ENCODE peak calls at places on chromosomes 6 and 20, in five cellular contexts. One of them, this sample, is unnamed.

GRCh38 chr20:25084616-25085187 is 2.8 kb upstream of the VSX1 start:
- DNase-seq in A549: no peak
- DNase-seq in AG20443: no peak
- DNase-seq in left kidney: peak; percentile 11
- DNase-seq in AG08395: no peak
- DNase-seq in this sample: no peak

GRCh38 chr6:108736832-108737231 is 111.4 kb upstream of the ARMC2 start:
- DNase-seq in AG08395: peak; percentile 75
- DNase-seq in A549: peak; percentile 42
- DNase-seq in left kidney: no peak
- DNase-seq in AG20443: peak; percentile 76
- DNase-seq in this sample: no peak

GRCh38 chr20:36064661-36065426 is 89.7 kb upstream of the EPB41L1 start:
- DNase-seq in AG20443: peak; percentile 99
- DNase-seq in left kidney: peak; percentile 96
- DNase-seq in AG08395: peak; percentile 99
- DNase-seq in A549: peak; percentile 82
- DNase-seq in this sample: peak; percentile 95

GRCh38 chr6:20542927-20543602 is 8.8 kb downstream of the CDKAL1 start:
- DNase-seq in AG20443: no peak
- DNase-seq in left kidney: no peak
- DNase-seq in AG08395: no peak
- DNase-seq in A549: peak; percentile 35
- DNase-seq in this sample: no peak

GRCh38 chr6:48249071-48249470 is 138.1 kb upstream of the PTCHD4 start:
- DNase-seq in AG08395: no peak
- DNase-seq in AG20443: no peak
- DNase-seq in A549: no peak
- DNase-seq in left kidney: no peak
- DNase-seq in this sample: no peak

GRCh38 chr6:90293319-90293937 is 3.2 kb downstream of the BACH2 start:
- DNase-seq in A549: no peak
- DNase-seq in AG20443: no peak
- DNase-seq in AG08395: no peak
- DNase-seq in left kidney: peak; percentile 50
- DNase-seq in this sample: no peak

GRCh38 chr6:44072959-44073611 is 54.2 kb downstream of the MRPL14 start:
- DNase-seq in A549: peak; percentile 72
- DNase-seq in left kidney: peak; percentile 96
- DNase-seq in AG20443: peak; percentile 99
- DNase-seq in AG08395: peak; percentile 95
- DNase-seq in this sample: peak; percentile 71

GRCh38 chr6:20364327-20364726 is 37.4 kb upstream of the E2F3 start:
- DNase-seq in AG08395: no peak
- DNase-seq in left kidney: no peak
- DNase-seq in A549: no peak
- DNase-seq in AG20443: no peak
- DNase-seq in this sample: no peak

GRCh38 chr20:51860015-51860882 is 57.9 kb upstream of the SALL4 start:
- DNase-seq in left kidney: peak; percentile 35
- DNase-seq in AG08395: peak; percentile 84
- DNase-seq in A549: peak; percentile 60
- DNase-seq in AG20443: peak; percentile 83
- DNase-seq in this sample: no peak

GRCh38 chr20:49426873-49427272 is 55.6 kb downstream of the KCNB1 start:
- DNase-seq in A549: no peak
- DNase-seq in left kidney: no peak
- DNase-seq in AG08395: no peak
- DNase-seq in AG20443: peak; percentile 23
- DNase-seq in this sample: no peak

GRCh38 chr6:164693934-164694333 is 615.5 kb downstream of the C6orf118 start:
- DNase-seq in AG20443: no peak
- DNase-seq in left kidney: no peak
- DNase-seq in AG08395: no peak
- DNase-seq in A549: no peak
- DNase-seq in this sample: no peak

GRCh38 chr6:158642097-158642601 is 2.4 kb downstream of the DYNLT1 start:
- DNase-seq in AG08395: peak; percentile 29
- DNase-seq in AG20443: peak; percentile 45
- DNase-seq in left kidney: peak; percentile 45
- DNase-seq in A549: no peak
- DNase-seq in this sample: no peak

GRCh38 chr6:81834141-81834621 is 81.7 kb upstream of the TENT5A start:
- DNase-seq in AG08395: peak; percentile 81
- DNase-seq in AG20443: peak; percentile 76
- DNase-seq in left kidney: no peak
- DNase-seq in A549: peak; percentile 34
- DNase-seq in this sample: no peak

GRCh38 chr6:69408886-69409285 is 387.9 kb downstream of the LMBRD1 start:
- DNase-seq in AG20443: no peak
- DNase-seq in left kidney: no peak
- DNase-seq in A549: no peak
- DNase-seq in AG08395: no peak
- DNase-seq in this sample: no peak

GRCh38 chr20:62905536-62906117 is 20.7 kb downstream of the DIDO1 start:
- DNase-seq in AG08395: no peak
- DNase-seq in A549: no peak
- DNase-seq in left kidney: no peak
- DNase-seq in AG20443: no peak
- DNase-seq in this sample: no peak

GRCh38 chr20:22216984-22217383 is 367.4 kb downstream of the FOXA2 start:
- DNase-seq in A549: no peak
- DNase-seq in left kidney: peak; percentile 16
- DNase-seq in AG08395: no peak
- DNase-seq in AG20443: no peak
- DNase-seq in this sample: no peak

GRCh38 chr20:9514461-9515210 is at the start of gene LAMP5:
- DNase-seq in left kidney: peak; percentile 92
- DNase-seq in AG20443: peak; percentile 59
- DNase-seq in AG08395: no peak
- DNase-seq in A549: no peak
- DNase-seq in this sample: no peak

GRCh38 chr6:43669922-43670622 is 17.5 kb downstream of the MRPS18A start:
- DNase-seq in A549: no peak
- DNase-seq in AG20443: no peak
- DNase-seq in AG08395: no peak
- DNase-seq in left kidney: peak; percentile 87
- DNase-seq in this sample: no peak

GRCh38 chr6:79610301-79611009 is 20.7 kb upstream of the SH3BGRL2 start:
- DNase-seq in A549: no peak
- DNase-seq in AG20443: no peak
- DNase-seq in AG08395: no peak
- DNase-seq in left kidney: no peak
- DNase-seq in this sample: no peak

GRCh38 chr20:25706793-25707192 is 10.1 kb upstream of the ZNF337 start:
- DNase-seq in left kidney: no peak
- DNase-seq in A549: no peak
- DNase-seq in AG20443: no peak
- DNase-seq in AG08395: no peak
- DNase-seq in this sample: no peak

GRCh38 chr6:2237001-2237400 is 8.4 kb downstream of the GMDS start:
- DNase-seq in AG08395: peak; percentile 46
- DNase-seq in left kidney: no peak
- DNase-seq in A549: no peak
- DNase-seq in AG20443: peak; percentile 30
- DNase-seq in this sample: no peak

GRCh38 chr20:10761232-10761631 is 87.4 kb upstream of the JAG1 start:
- DNase-seq in left kidney: no peak
- DNase-seq in AG20443: no peak
- DNase-seq in AG08395: no peak
- DNase-seq in A549: no peak
- DNase-seq in this sample: no peak

GRCh38 chr20:45933231-45934045 is 1.0 kb upstream of the PCIF1 start:
- DNase-seq in A549: peak; percentile 86
- DNase-seq in AG08395: peak; percentile 77
- DNase-seq in left kidney: peak; percentile 94
- DNase-seq in AG20443: peak; percentile 76
- DNase-seq in this sample: peak; percentile 59

GRCh38 chr20:20362774-20363435 is 5.0 kb upstream of the INSM1 start:
- DNase-seq in left kidney: peak; percentile 76
- DNase-seq in A549: no peak
- DNase-seq in AG08395: no peak
- DNase-seq in AG20443: no peak
- DNase-seq in this sample: no peak

GRCh38 chr6:151647871-151648639 is 154.2 kb downstream of the CCDC170 start:
- DNase-seq in AG20443: no peak
- DNase-seq in left kidney: peak; percentile 32
- DNase-seq in AG08395: no peak
- DNase-seq in A549: peak; percentile 24
- DNase-seq in this sample: no peak

GRCh38 chr6:39926668-39927067 is 7.6 kb downstream of the MOCS1 start:
- DNase-seq in AG08395: no peak
- DNase-seq in A549: no peak
- DNase-seq in left kidney: no peak
- DNase-seq in AG20443: no peak
- DNase-seq in this sample: no peak

GRCh38 chr6:2135401-2135800 is 110.0 kb downstream of the GMDS start:
- DNase-seq in left kidney: no peak
- DNase-seq in AG20443: no peak
- DNase-seq in A549: no peak
- DNase-seq in AG08395: no peak
- DNase-seq in this sample: no peak

GRCh38 chr20:62258499-62259293 is 20.4 kb downstream of the OSBPL2 start:
- DNase-seq in A549: no peak
- DNase-seq in left kidney: no peak
- DNase-seq in AG20443: peak; percentile 94
- DNase-seq in AG08395: peak; percentile 87
- DNase-seq in this sample: no peak

GRCh38 chr6:137025786-137026730 is 18.7 kb downstream of the IL20RA start:
- DNase-seq in AG08395: no peak
- DNase-seq in A549: no peak
- DNase-seq in left kidney: no peak
- DNase-seq in AG20443: no peak
- DNase-seq in this sample: no peak

GRCh38 chr20:61829526-61829925 is 236.2 kb downstream of the TAF4 start:
- DNase-seq in AG08395: no peak
- DNase-seq in left kidney: no peak
- DNase-seq in AG20443: no peak
- DNase-seq in A549: no peak
- DNase-seq in this sample: no peak

GRCh38 chr6:21350917-21351316 is 242.6 kb upstream of the SOX4 start:
- DNase-seq in AG20443: no peak
- DNase-seq in A549: no peak
- DNase-seq in left kidney: no peak
- DNase-seq in AG08395: no peak
- DNase-seq in this sample: no peak

GRCh38 chr6:73180076-73180717 is 45.1 kb downstream of the KHDC1L start:
- DNase-seq in left kidney: no peak
- DNase-seq in A549: no peak
- DNase-seq in AG08395: peak; percentile 16
- DNase-seq in AG20443: peak; percentile 30
- DNase-seq in this sample: no peak

GRCh38 chr6:132812255-132812732 is 2.1 kb upstream of the RPS12 start:
- DNase-seq in AG08395: no peak
- DNase-seq in A549: no peak
- DNase-seq in AG20443: peak; percentile 16
- DNase-seq in left kidney: no peak
- DNase-seq in this sample: no peak

GRCh38 chr6:3318226-3318625 is 59.5 kb downstream of the PSMG4 start:
- DNase-seq in AG08395: no peak
- DNase-seq in A549: no peak
- DNase-seq in left kidney: no peak
- DNase-seq in AG20443: no peak
- DNase-seq in this sample: no peak

GRCh38 chr6:169990095-169991030 is 238.9 kb downstream of the ERMARD start:
- DNase-seq in A549: no peak
- DNase-seq in AG20443: no peak
- DNase-seq in left kidney: no peak
- DNase-seq in AG08395: no peak
- DNase-seq in this sample: peak; percentile 35

GRCh38 chr6:90194371-90194841 is 102.2 kb downstream of the BACH2 start:
- DNase-seq in left kidney: no peak
- DNase-seq in AG20443: peak; percentile 68
- DNase-seq in AG08395: peak; percentile 61
- DNase-seq in A549: no peak
- DNase-seq in this sample: peak; percentile 31

This sample was measured in CD8-positive, alpha-beta T cell.